ENCODE peak calls at places on chromosomes 5 and 9, in eight cellular contexts. Q is stimulated activated CD4-positive, alpha-beta T cell treated with anti-CD3 and anti-CD28 coated beads, Interleukin-12 subunit alpha, Interleukin-12 subunit beta, amount 100 ng/mL, for 24 hours; O is glutamatergic neuron; E is GM18507; J is heart right ventricle; R is activated T-cell treated with anti-CD3 and anti-CD28 coated beads, Interleukin-2, amount 50 U/mL, for 24 hours; F is activated T-helper 2 cell treated with anti-CD3 and anti-CD28 coated beads, Interferon-gamma antibody, Interleukin-2, Interleukin-4, amounts not matched to agents 10 μg/mL and 5 μg/mL and 100 μg/mL, durations not matched to agents 14 hours and 24 hours and 36 hours; Z is NCI-H2029 treated with DMSO at 0.1 percent for 48 hours. I is an unnamed sample.
A peak's percentile ranks its signal among the peaks of the same experiment; 100 is the strongest.

GRCh38 chr5:1709186-1709803 is 90.3 kb downstream of the MRPL36 start:
- DNase-seq in Q (no peak), O (no peak), E (no peak), J (no peak), R (no peak), F (no peak), Z (no peak), I (no peak)

GRCh38 chr5:126826619-126827215 is 49.8 kb downstream of the LMNB1 start:
- DNase-seq in Q (no peak), O (no peak), E (no peak), J (no peak), R (no peak), F (no peak), Z (no peak), I (no peak)

GRCh38 chr5:109759304-109759703 is 69.6 kb downstream of the MAN2A1 start:
- DNase-seq in Q (no peak), O (no peak), E (no peak), J (no peak), R (no peak), F (no peak), Z (no peak), I (no peak)

GRCh38 chr5:45507174-45507573 is 189.0 kb downstream of the HCN1 start:
- DNase-seq in Q (no peak), O (peak; percentile 57), E (no peak), J (no peak), R (no peak), F (no peak), Z (peak; percentile 77), I (no peak)

GRCh38 chr5:173625686-173626500 is 9.4 kb upstream of the BOD1 start:
- DNase-seq in Q (no peak), O (no peak), E (no peak), J (no peak), R (no peak), F (no peak), Z (no peak), I (no peak)

GRCh38 chr5:63958654-63959053 is 3.6 kb downstream of the HTR1A start:
- DNase-seq in Q (no peak), O (no peak), E (no peak), J (no peak), R (no peak), F (no peak), Z (no peak), I (no peak)

GRCh38 chr9:16871358-16872151 is 1.1 kb upstream of the BNC2 start:
- DNase-seq in Q (no peak), O (peak; percentile 38), E (no peak), J (peak; percentile 57), R (no peak), F (no peak), Z (no peak), I (no peak)

GRCh38 chr9:17480966-17481365 is 97.9 kb upstream of the SH3GL2 start:
- DNase-seq in Q (no peak), O (no peak), E (no peak), J (peak; percentile 8), R (no peak), F (no peak), Z (no peak), I (no peak)

GRCh38 chr9:83503881-83504280 is 34.3 kb downstream of the FRMD3 start:
- DNase-seq in Q (no peak), O (no peak), E (no peak), J (no peak), R (no peak), F (no peak), Z (no peak), I (no peak)

GRCh38 chr5:55671975-55672374 is 40.1 kb downstream of the SLC38A9 start:
- DNase-seq in Q (no peak), O (no peak), E (no peak), J (no peak), R (no peak), F (no peak), Z (no peak), I (no peak)

GRCh38 chr9:6845881-6846280 is 88.1 kb downstream of the KDM4C start:
- DNase-seq in Q (no peak), O (no peak), E (no peak), J (no peak), R (no peak), F (no peak), Z (no peak), I (no peak)

GRCh38 chr9:123484130-123484529 is 128.1 kb downstream of the CRB2 start:
- DNase-seq in Q (no peak), O (no peak), E (no peak), J (no peak), R (no peak), F (no peak), Z (no peak), I (no peak)

GRCh38 chr9:2478421-2478820 is 143.2 kb upstream of the VLDLR start:
- DNase-seq in Q (no peak), O (no peak), E (no peak), J (no peak), R (no peak), F (no peak), Z (no peak), I (no peak)

GRCh38 chr5:132054031-132054696 is 6.3 kb upstream of the IL3 start:
- DNase-seq in Q (no peak), O (no peak), E (no peak), J (no peak), R (no peak), F (no peak), Z (no peak), I (peak; percentile 8)

GRCh38 chr5:40497573-40497972 is 182.1 kb upstream of the PTGER4 start:
- DNase-seq in Q (no peak), O (no peak), E (no peak), J (no peak), R (no peak), F (no peak), Z (no peak), I (no peak)

GRCh38 chr9:134570726-134571325 is 70.8 kb upstream of the COL5A1 start:
- DNase-seq in Q (no peak), O (no peak), E (no peak), J (no peak), R (peak; percentile 13), F (no peak), Z (no peak), I (no peak)

GRCh38 chr5:135221696-135222095 is 177.3 kb downstream of the MACROH2A1 start:
- DNase-seq in Q (no peak), O (peak; percentile 2), E (no peak), J (no peak), R (peak; percentile 3), F (no peak), Z (no peak), I (no peak)

GRCh38 chr5:137462816-137463520 is 36.2 kb downstream of the SPOCK1 start:
- DNase-seq in Q (no peak), O (no peak), E (no peak), J (no peak), R (no peak), F (no peak), Z (no peak), I (no peak)

GRCh38 chr5:108016101-108016500 is 345.4 kb upstream of the EFNA5 start:
- DNase-seq in Q (no peak), O (no peak), E (no peak), J (no peak), R (no peak), F (no peak), Z (no peak), I (no peak)

GRCh38 chr9:134891016-134891589 is 10.5 kb downstream of the FCN2 start:
- DNase-seq in Q (no peak), O (no peak), E (no peak), J (no peak), R (no peak), F (no peak), Z (no peak), I (peak; percentile 6)

GRCh38 chr5:50958852-50959457 is 292.5 kb downstream of the PARP8 start:
- DNase-seq in Q (no peak), O (no peak), E (no peak), J (no peak), R (no peak), F (no peak), Z (peak; percentile 29), I (no peak)

GRCh38 chr5:14809369-14810144 is 62.0 kb downstream of the ANKH start:
- DNase-seq in Q (peak; percentile 63), O (no peak), E (peak; percentile 54), J (peak; percentile 34), R (peak; percentile 76), F (peak; percentile 77), Z (no peak), I (peak; percentile 29)

GRCh38 chr5:103254921-103255320 is 3.6 kb upstream of the MACIR start:
- DNase-seq in Q (no peak), O (no peak), E (no peak), J (no peak), R (no peak), F (no peak), Z (no peak), I (no peak)

GRCh38 chr9:123990427-123990826 is 21.1 kb upstream of the LHX2 start:
- DNase-seq in Q (no peak), O (no peak), E (no peak), J (no peak), R (no peak), F (no peak), Z (no peak), I (no peak)

GRCh38 chr9:72858089-72858912 is 94.6 kb downstream of the ALDH1A1 start:
- DNase-seq in Q (no peak), O (no peak), E (no peak), J (no peak), R (no peak), F (no peak), Z (no peak), I (no peak)

GRCh38 chr9:79694676-79695400 is 123.1 kb downstream of the TLE4 start:
- DNase-seq in Q (no peak), O (peak; percentile 34), E (no peak), J (no peak), R (no peak), F (no peak), Z (no peak), I (no peak)

GRCh38 chr5:100777680-100778281 is 125.3 kb downstream of the ST8SIA4 start:
- DNase-seq in Q (no peak), O (no peak), E (no peak), J (no peak), R (no peak), F (no peak), Z (no peak), I (no peak)